ENCODE peak calls at places on chromosomes 11 and 22, in seven cellular contexts. G is H9, Z is neuronal stem cell, O is mesendoderm, H is mesenchymal stem cell, K is H1, F is trophoblast cell. S is an unnamed sample.

GRCh38 chr22:43697894-43698293 is 114.2 kb downstream of the EFCAB6 start:
- DNase-seq in G (no peak), Z (no peak), O (no peak), H (no peak), K (no peak), F (no peak), S (no peak)

GRCh38 chr11:62401781-62402180 is 17.1 kb upstream of the SCGB1A1 start:
- DNase-seq in G (no peak), Z (no peak), O (no peak), H (no peak), K (no peak), F (no peak), S (no peak)

GRCh38 chr11:95585752-95586077 is 203.9 kb downstream of the FAM76B start:
- DNase-seq in G (no peak), Z (no peak), O (no peak), H (no peak), K (no peak), F (no peak), S (no peak)

GRCh38 chr11:80241766-80242165 is 800.9 kb upstream of the TENM4 start:
- DNase-seq in G (no peak), Z (no peak), O (no peak), H (no peak), K (no peak), F (no peak), S (peak; percentile 4)

GRCh38 chr11:6127881-6128280 is 20.4 kb downstream of the OR56B4 start:
- DNase-seq in G (no peak), Z (no peak), O (no peak), H (no peak), K (no peak), F (no peak), S (no peak)

GRCh38 chr11:61332266-61332822 is 561 bp downstream of the DDB1 start:
- DNase-seq in G (no peak), Z (no peak), O (peak; percentile 70), H (peak; percentile 71), K (no peak), F (peak; percentile 70), S (peak; percentile 36)

GRCh38 chr11:35420371-35420770 is 1.0 kb upstream of the SLC1A2 start:
- DNase-seq in G (peak; percentile 37), Z (peak; percentile 12), O (peak; percentile 25), H (no peak), K (peak; percentile 52), F (no peak), S (no peak)

GRCh38 chr11:76236092-76237026 is 30.1 kb upstream of the WNT11 start:
- DNase-seq in G (peak; percentile 84), Z (no peak), O (peak; percentile 79), H (peak; percentile 71), K (peak; percentile 88), F (peak; percentile 12), S (peak; percentile 33)

GRCh38 chr11:35927730-35928129 is 16.1 kb upstream of the LDLRAD3 start:
- DNase-seq in G (no peak), Z (no peak), O (no peak), H (peak; percentile 32), K (no peak), F (peak; percentile 90), S (peak; percentile 38)

GRCh38 chr11:120750647-120751419 is 239.3 kb downstream of the GRIK4 start:
- DNase-seq in G (no peak), Z (no peak), O (no peak), H (no peak), K (no peak), F (no peak), S (no peak)

GRCh38 chr11:32396991-32397390 is 38.3 kb downstream of the WT1 start:
- DNase-seq in G (no peak), Z (no peak), O (no peak), H (no peak), K (no peak), F (no peak), S (no peak)

GRCh38 chr22:17237031-17237668 is 17.9 kb upstream of the ADA2 start:
- DNase-seq in G (no peak), Z (no peak), O (no peak), H (no peak), K (no peak), F (no peak), S (no peak)

GRCh38 chr22:31337178-31337577 is 9.0 kb downstream of the PATZ1 start:
- DNase-seq in G (no peak), Z (no peak), O (no peak), H (no peak), K (no peak), F (no peak), S (peak; percentile 28)

GRCh38 chr11:74366576-74366975 is 31.7 kb downstream of the PGM2L1 start:
- DNase-seq in G (no peak), Z (peak; percentile 11), O (peak; percentile 83), H (peak; percentile 47), K (no peak), F (no peak), S (peak; percentile 76)

DNA sequence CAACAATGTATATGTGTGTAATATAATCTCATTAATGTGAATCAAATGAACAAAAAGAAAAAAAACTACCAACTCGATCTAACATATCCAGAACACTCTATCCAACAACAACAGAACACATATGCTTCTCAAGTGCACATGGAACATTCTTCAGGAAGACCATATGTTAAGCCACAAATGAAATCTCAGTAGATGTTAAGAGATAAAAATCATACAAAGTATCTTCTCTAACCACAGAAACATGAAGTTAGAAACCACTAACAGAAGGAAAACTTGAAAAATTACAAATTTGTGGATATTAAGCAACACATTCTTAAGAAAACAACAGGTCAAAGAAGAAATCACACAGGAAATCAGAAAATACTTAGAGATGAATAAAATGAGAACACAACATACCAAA is 25.5 kb upstream of the TMEM45B start:
- DNase-seq in G (no peak), Z (no peak), O (no peak), H (no peak), K (no peak), F (no peak), S (no peak)
- H3K18ac ChIP-seq in G (no peak overlapping the region), Z (no peak overlapping the region), O (no peak overlapping the region), H (no peak overlapping the region), K (no peak overlapping the region), F (no peak overlapping the region), S (no peak overlapping the region)

GRCh38 chr11:47305734-47306483 is 36.0 kb downstream of the MADD start:
- DNase-seq in G (no peak), Z (no peak), O (no peak), H (no peak), K (no peak), F (no peak), S (no peak)

GRCh38 chr11:47306484-47306844 is 36.5 kb downstream of the MADD start:
- DNase-seq in G (no peak), Z (no peak), O (no peak), H (no peak), K (no peak), F (no peak), S (no peak)

GRCh38 chr11:47299078-47299477 is 29.1 kb downstream of the MADD start:
- DNase-seq in G (no peak), Z (no peak), O (no peak), H (no peak), K (no peak), F (no peak), S (no peak)

GRCh38 chr11:47308050-47308823 is 38.3 kb downstream of the MADD start:
- DNase-seq in G (no peak), Z (peak; percentile 36), O (no peak), H (no peak), K (no peak), F (no peak), S (no peak)

DNA sequence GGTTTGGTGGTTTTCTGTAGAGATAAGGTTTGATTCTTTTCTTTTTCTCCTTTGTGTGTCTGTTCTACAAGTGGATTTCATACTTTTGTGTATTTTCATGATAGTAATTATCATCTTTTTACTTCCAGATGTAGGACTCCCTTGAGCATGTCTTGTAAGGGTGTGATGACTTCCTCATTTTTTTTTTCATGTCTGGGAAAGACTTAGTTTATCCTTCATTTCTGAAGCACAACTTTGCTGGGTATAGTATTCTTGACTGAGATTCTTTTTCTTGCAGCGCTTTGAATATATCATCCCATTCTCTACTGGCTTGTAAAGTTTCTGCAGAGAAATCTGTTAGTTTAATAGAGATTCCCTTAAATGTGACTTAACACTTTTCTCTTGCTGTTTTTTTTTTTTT is 32.9 kb downstream of the MADD start:
- DNase-seq in G (no peak), Z (no peak), O (no peak), H (no peak), K (no peak), F (no peak), S (no peak)
- H3K18ac ChIP-seq in G (no peak overlapping the region), Z (no peak overlapping the region), O (no peak overlapping the region), H (no peak overlapping the region), K (no peak overlapping the region), F (no peak overlapping the region), S (no peak overlapping the region)

DNA sequence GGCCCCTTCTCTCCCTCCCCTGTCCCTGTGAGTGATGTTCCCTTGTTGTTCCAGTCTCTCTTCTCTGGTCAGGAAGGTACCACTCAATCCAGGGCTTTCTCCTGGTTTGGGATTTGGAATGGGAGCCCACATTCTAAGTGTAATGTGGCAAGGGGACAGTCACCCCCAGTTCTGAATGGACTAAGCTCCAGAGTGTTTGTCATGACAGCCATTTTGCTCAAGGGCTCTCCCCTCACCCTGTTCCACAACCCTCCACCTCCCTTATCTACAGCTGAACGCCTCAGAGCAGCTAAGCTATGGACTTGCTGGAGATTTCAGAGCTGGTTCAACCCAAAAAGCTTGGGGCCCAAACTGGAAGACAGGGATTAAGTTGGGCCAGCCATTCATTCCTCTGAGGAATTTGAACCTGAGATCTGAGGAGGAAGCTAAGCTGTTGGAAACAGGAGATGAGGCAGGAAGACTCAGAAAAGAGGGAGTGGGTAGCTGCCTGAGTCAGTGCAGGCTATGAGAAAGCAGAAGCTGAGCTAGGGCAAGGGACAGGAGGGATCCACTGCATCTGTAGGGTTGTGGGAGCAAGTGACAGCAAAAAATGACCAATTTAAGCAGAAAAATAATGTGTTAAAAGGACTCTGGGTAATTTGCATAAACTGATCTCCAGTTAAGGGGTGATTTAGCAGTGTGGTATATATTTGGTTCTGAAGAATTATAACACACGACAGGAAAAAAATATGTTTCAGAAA is 22.9 kb upstream of the FCHSD2 start:
- DNase-seq in G (no peak), Z (no peak), O (no peak), H (no peak), K (no peak), F (no peak), S (no peak)
- H3K18ac ChIP-seq in G (no peak overlapping the region), Z (no peak overlapping the region), O (no peak overlapping the region), H (no peak overlapping the region), K (no peak overlapping the region), F (no peak overlapping the region), S (no peak overlapping the region)

GRCh38 chr11:97890466-97890865 is 1130.3 kb upstream of the CNTN5 start:
- DNase-seq in G (no peak), Z (no peak), O (no peak), H (no peak), K (no peak), F (no peak), S (no peak)

GRCh38 chr11:97883086-97883485 is 1137.7 kb upstream of the CNTN5 start:
- DNase-seq in G (no peak), Z (no peak), O (no peak), H (no peak), K (no peak), F (no peak), S (no peak)

GRCh38 chr11:97893612-97894011 is 1127.1 kb upstream of the CNTN5 start:
- DNase-seq in G (no peak), Z (no peak), O (no peak), H (no peak), K (no peak), F (no peak), S (no peak)

DNA sequence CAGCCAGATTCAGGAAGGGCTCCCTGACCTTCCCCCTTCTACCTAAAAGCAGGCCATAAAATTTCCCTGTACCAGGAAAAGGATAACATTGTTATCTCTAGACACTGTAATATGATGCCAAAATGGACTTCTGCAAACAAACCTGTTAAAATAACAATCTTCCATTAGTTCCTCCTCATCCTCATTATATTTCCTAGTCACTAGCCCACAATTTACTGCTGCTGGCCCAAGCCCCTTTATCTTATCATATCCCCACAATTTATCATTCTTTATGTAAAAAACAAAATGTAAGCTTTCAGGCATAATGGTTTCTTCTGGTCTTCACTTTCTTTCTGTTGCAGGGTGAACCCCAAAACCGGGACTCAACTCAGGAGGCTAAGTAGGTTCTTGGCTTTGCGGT is 1132.1 kb upstream of the CNTN5 start:
- DNase-seq in G (no peak), Z (no peak), O (no peak), H (no peak), K (no peak), F (no peak), S (no peak)
- H3K18ac ChIP-seq in G (no peak overlapping the region), Z (no peak overlapping the region), O (no peak overlapping the region), H (no peak overlapping the region), K (no peak overlapping the region), F (no peak overlapping the region), S (no peak overlapping the region)